ENCODE peak calls at places on chromosomes 13 and 19, in five cellular contexts. R is neural progenitor cell, U is NT2/D1, E is Peyer's patch, H is body of pancreas. Z is an unnamed sample. For H3K27me3, the result is how much of the 10 kb centered on the place peaks cover.

GRCh38 chr19:17671906-17672305 is 16.2 kb downstream of the UNC13A start:
- DNase-seq in R (peak), U (peak), E (no peak), H (no peak), Z (peak)

GRCh38 chr19:58562126-58563033 is 4.0 kb upstream of the UBE2M start:
- DNase-seq in R (peak), U (no peak), E (peak), H (peak), Z (no peak)

GRCh38 chr19:42132851-42133528 is 744 bp upstream of the POU2F2 start:
- DNase-seq in R (peak), U (no peak), E (peak), H (peak), Z (peak)

GRCh38 chr19:47450478-47450877 is 21.2 kb downstream of the SLC8A2 start:
- DNase-seq in R (no peak), U (no peak), E (no peak), H (no peak), Z (no peak)

GRCh38 chr13:51831519-51831918 is 13.5 kb downstream of the TMEM272 start:
- DNase-seq in R (no peak), U (no peak), E (no peak), H (no peak), Z (no peak)

GRCh38 chr19:44512326-44513298 is 12.3 kb upstream of the ZNF180 start:
- DNase-seq in R (peak), U (peak), E (peak), H (no peak), Z (peak)

GRCh38 chr13:88068316-88068715 is 397.1 kb downstream of the SLITRK5 start:
- DNase-seq in R (no peak), U (no peak), E (no peak), H (no peak), Z (no peak)

GRCh38 chr13:83221813-83222241 is 660.4 kb downstream of the SLITRK1 start:
- DNase-seq in R (no peak), U (no peak), E (no peak), H (no peak), Z (no peak)

GRCh38 chr13:31543190-31543589 is 196.1 kb upstream of the RXFP2 start:
- DNase-seq in R (no peak), U (no peak), E (no peak), H (no peak), Z (no peak)

GRCh38 chr19:36221474-36221873 is 6.6 kb downstream of the ZNF146 start:
- DNase-seq in R (no peak), U (no peak), E (no peak), H (no peak), Z (no peak)

GRCh38 chr19:41860419-41861097 is 503 bp downstream of the RPS19 start:
- DNase-seq in R (peak), U (no peak), E (no peak), H (no peak), Z (no peak)

GRCh38 chr19:46999878-47000277 is 19.8 kb upstream of the NPAS1 start:
- DNase-seq in R (no peak), U (no peak), E (no peak), H (no peak), Z (no peak)

GRCh38 chr13:40220299-40220935 is 446.0 kb downstream of the FOXO1 start:
- DNase-seq in R (no peak), U (no peak), E (no peak), H (no peak), Z (no peak)

GRCh38 chr13:107099661-107100060 is 531.7 kb upstream of the ARGLU1 start:
- DNase-seq in R (no peak), U (no peak), E (no peak), H (no peak), Z (no peak)

GRCh38 chr13:36069881-36070366 is 61.3 kb downstream of the DCLK1 start:
- DNase-seq in R (no peak), U (no peak), E (no peak), H (no peak), Z (no peak)

GRCh38 chr19:47663911-47664771 is 49.1 kb upstream of the EHD2 start:
- DNase-seq in R (no peak), U (no peak), E (peak), H (peak), Z (no peak)

GRCh38 chr13:110116072-110116487 is 190.9 kb downstream of the COL4A1 start:
- DNase-seq in R (peak), U (no peak), E (peak), H (peak), Z (peak)

GRCh38 chr19:14248578-14249011 is 42.6 kb upstream of the ADGRL1 start:
- DNase-seq in R (peak), U (peak), E (peak), H (no peak), Z (peak)

GRCh38 chr13:62678039-62678438 is 1262.4 kb upstream of the PCDH20 start:
- DNase-seq in R (no peak), U (no peak), E (no peak), H (no peak), Z (no peak)

GRCh38 chr19:36489920-36490415 is 607 bp upstream of the ZNF566 start:
- DNase-seq in R (peak), U (peak), E (peak), H (peak), Z (peak)

GRCh38 chr19:32232449-32232848 is 113.0 kb upstream of the ZNF507 start:
- DNase-seq in R (no peak), U (no peak), E (no peak), H (no peak), Z (no peak)

GRCh38 chr19:6587998-6588507 is 2.9 kb downstream of the CD70 start:
- DNase-seq in R (peak), U (no peak), E (no peak), H (no peak), Z (no peak)

GRCh38 chr13:110239280-110240120 is 67.5 kb downstream of the COL4A1 start:
- DNase-seq in R (no peak), U (no peak), E (no peak), H (no peak), Z (no peak)

GRCh38 chr13:34357435-34358232 is 539.7 kb downstream of the RFC3 start:
- DNase-seq in R (peak), U (peak), E (no peak), H (no peak), Z (no peak)

GRCh38 chr13:34356686-34357434 is 538.9 kb downstream of the RFC3 start:
- DNase-seq in R (no peak), U (no peak), E (no peak), H (no peak), Z (no peak)

GRCh38 chr13:34361528-34361927 is 543.6 kb downstream of the RFC3 start:
- DNase-seq in R (no peak), U (no peak), E (no peak), H (no peak), Z (no peak)

GRCh38 chr13:34358811-34359513 is 541.0 kb downstream of the RFC3 start:
- DNase-seq in R (no peak), U (no peak), E (no peak), H (no peak), Z (no peak)

GRCh38 chr13:34360702-34361101 is 542.8 kb downstream of the RFC3 start:
- DNase-seq in R (no peak), U (no peak), E (no peak), H (no peak), Z (no peak)
- H3K27me3 ChIP-seq in R (under half), U (under half), E (under half), H (under half), Z (under half)

GRCh38 chr13:95643009-95643408 is 1.5 kb downstream of the DZIP1 start:
- DNase-seq in R (peak), U (no peak), E (no peak), H (no peak), Z (peak)
- H3K27me3 ChIP-seq in R (under half), U (under half), E (under half), H (under half), Z (under half)

DNA sequence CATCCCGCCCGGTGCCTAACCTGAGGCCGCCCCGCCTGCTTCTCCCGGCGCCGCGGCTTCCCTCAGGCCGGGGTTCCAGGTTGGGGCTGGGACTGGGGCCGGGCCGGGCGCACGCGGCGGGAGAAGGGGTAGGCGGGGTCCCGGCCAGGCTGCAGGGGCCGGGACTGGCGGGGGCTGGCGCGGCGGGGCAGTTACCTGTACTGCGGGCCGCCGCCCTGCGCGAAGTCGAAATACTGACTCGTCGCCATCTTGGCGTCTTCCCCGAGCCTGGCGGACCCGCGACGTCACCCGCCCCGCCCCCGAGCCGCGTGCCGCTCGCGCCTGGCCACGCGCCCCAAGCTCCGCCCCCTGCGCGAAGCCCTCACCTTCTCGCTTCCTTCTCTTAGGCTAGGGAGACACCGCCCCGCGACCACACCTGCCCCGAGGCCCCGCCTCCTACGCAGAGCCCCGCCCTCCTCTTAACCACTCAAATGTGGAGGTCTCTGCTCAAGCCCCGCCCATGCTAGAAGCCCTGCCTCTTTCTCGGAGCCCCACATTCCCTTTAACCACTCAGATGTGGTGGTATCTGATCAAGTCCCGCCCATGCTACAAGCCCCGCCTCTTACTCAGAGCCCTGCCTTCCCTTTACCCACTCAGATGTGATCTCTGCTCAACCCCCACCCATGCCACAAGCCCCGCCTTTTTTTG is at the start of gene ZFR2:
- DNase-seq in R (peak), U (peak), E (no peak), H (no peak), Z (peak)
- H3K27me3 ChIP-seq in R (under half), U (under half), E (under half), H (under half), Z (under half)

GRCh38 chr13:98174321-98174720 is 2.7 kb downstream of the RNF113B start:
- DNase-seq in R (no peak), U (no peak), E (no peak), H (no peak), Z (peak)

GRCh38 chr13:98174995-98175394 is 2.1 kb downstream of the RNF113B start:
- DNase-seq in R (no peak), U (no peak), E (no peak), H (no peak), Z (no peak)

GRCh38 chr13:98180092-98180491 is 3.0 kb upstream of the RNF113B start:
- DNase-seq in R (no peak), U (no peak), E (no peak), H (no peak), Z (peak)

GRCh38 chr13:98175823-98176222 is 1.2 kb downstream of the RNF113B start:
- DNase-seq in R (peak), U (no peak), E (no peak), H (no peak), Z (no peak)

DNA sequence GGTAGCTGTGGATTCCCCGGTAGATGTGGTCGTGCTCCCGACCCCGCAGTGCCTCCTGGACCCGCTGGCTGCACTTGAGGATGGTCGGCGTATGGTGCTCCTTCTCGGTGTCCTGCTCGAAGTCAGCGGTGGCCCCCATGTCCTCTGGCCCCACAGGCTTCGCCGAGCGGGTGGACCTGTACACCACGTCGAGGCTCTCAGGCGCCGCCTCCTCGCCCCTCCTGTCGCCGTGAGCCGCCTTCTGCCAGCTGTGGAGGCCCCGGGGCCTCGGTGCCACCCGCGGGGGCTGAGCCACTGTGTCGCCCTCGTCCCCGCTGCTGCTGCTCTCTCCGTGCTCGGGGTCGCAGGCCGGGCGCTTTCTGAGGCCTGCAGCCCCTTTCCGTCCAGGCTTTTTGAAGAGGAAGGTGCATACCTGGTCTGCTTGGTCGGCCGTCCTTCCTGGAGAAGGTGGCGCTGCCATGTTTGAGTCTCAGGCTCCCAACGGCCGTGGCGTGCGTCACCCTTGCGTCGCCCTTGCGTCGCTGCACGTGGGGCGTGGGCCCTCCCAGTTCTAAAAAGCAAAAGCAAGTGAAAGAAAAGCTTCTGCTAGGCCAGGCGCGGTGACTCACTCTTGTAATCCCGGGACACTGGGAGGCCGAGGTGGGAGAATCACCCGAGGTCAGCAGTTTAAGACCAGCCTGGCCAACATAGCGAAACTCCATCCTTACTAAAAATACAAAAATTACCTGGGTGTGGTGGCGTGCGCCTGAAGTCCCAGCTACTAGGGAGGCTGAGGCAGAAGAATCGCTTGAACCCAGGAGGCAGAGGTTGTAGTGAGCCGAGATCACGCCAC is at the start of gene RNF113B:
- DNase-seq in R (no peak), U (no peak), E (no peak), H (no peak), Z (no peak)
- H3K27me3 ChIP-seq in R (under half), U (under half), E (under half), H (under half), Z (under half)

GRCh38 chr19:1067341-1068103 is 555 bp downstream of the ARHGAP45 start:
- DNase-seq in R (no peak), U (no peak), E (peak), H (no peak), Z (no peak)
- H3K27me3 ChIP-seq in R (half or more), U (under half), E (under half), H (under half), Z (under half)

GRCh38 chr13:53281677-53282076 is 253.1 kb downstream of the OLFM4 start:
- DNase-seq in R (no peak), U (no peak), E (no peak), H (no peak), Z (no peak)
- H3K27me3 ChIP-seq in R (under half), U (under half), E (under half), H (under half), Z (under half)

GRCh38 chr19:29389495-29389894 is 136.3 kb upstream of the VSTM2B start:
- DNase-seq in R (no peak), U (no peak), E (no peak), H (no peak), Z (no peak)
- H3K27me3 ChIP-seq in R (under half), U (under half), E (under half), H (under half), Z (under half)

GRCh38 chr13:27943951-27944350 is 24.2 kb downstream of the PDX1 start:
- DNase-seq in R (no peak), U (no peak), E (no peak), H (no peak), Z (no peak)

DNA sequence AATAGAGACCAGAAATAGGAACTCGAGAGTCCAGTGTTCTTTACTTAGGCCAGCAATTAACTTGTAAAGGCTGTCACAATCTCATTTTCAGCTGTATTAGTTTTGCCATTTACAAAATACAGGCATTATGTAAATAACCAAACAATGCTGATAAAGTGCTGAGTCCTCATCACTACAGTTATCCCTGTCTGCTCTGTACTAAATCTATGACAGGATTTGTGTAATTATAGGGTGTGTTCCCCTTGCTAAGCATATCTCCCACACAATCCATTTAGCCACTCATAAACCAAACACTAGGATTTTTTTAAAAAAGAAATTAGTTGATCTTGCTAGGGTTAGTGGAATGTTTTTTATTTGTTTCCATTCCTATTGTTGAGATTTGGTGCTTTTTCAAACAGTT is 23.2 kb downstream of the PDX1 start:
- DNase-seq in R (no peak), U (no peak), E (no peak), H (no peak), Z (no peak)
- H3K27me3 ChIP-seq in R (half or more), U (under half), E (under half), H (under half), Z (under half)

DNA sequence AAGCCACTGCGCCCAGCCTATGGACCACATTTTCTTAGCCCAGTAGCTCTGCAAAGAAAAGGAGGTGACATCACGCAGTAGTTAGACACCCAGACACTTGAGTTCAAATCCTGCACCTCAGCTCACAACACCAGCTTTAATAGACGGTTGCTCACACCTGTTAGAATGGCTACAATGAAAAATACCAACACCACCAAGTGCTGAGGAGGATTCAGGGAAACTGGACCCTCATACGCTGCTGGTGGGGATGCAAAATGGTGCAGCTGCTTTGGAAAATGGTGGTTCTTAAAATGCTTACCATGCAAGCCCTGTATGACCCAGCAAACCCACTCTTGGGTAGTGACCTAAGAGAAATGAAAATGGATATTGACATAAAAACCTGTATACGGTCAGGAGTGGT is 11.7 kb upstream of the DOCK6 start:
- DNase-seq in R (no peak), U (no peak), E (no peak), H (no peak), Z (no peak)
- H3K27me3 ChIP-seq in R (under half), U (under half), E (under half), H (under half), Z (under half)

GRCh38 chr13:112103971-112104872 is 37.3 kb downstream of the SOX1 start:
- DNase-seq in R (peak), U (peak), E (no peak), H (no peak), Z (no peak)

GRCh38 chr13:112105884-112106283 is 38.9 kb downstream of the SOX1 start:
- DNase-seq in R (peak), U (no peak), E (no peak), H (no peak), Z (no peak)

GRCh38 chr13:112104873-112105234 is 37.9 kb downstream of the SOX1 start:
- DNase-seq in R (no peak), U (no peak), E (no peak), H (no peak), Z (no peak)

GRCh38 chr13:112106467-112107141 is 39.7 kb downstream of the SOX1 start:
- DNase-seq in R (peak), U (no peak), E (no peak), H (no peak), Z (no peak)

DNA sequence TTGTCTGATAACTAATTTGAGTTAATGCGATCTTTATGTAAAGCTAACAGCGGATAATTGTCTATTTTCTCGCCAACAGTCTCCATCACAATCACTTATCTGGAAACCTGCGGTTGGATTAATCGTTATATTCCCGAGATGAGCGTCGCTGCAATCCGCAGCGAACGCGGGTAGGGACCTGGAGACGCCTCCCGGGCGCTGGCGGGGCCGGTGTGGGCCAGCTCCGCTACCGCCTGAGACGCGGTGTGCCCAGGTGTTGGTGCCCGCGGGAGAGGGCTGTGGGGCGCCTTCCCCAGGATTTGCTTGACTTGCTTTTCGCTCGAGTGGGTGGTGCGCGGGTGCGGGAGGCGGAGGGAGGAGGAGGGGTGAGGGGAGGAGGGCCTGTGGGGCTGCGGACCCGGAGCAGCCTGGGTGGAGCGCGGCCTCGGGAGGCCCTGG is 38.3 kb downstream of the SOX1 start:
- DNase-seq in R (peak), U (no peak), E (no peak), H (no peak), Z (no peak)
- H3K27me3 ChIP-seq in R (half or more), U (half or more), E (under half), H (under half), Z (under half)

Z was measured in HAP-1.